ENCODE peak calls at places on chromosomes 13 and 19, in nine cellular contexts. N, R, B, O, F, P, J, G and X are unnamed samples.

GRCh38 chr19:43465468-43466120 is at the start of gene LYPD3:
- DNase-seq in B (peak), J (peak), F (peak), G (peak), R (no peak), P (no peak), O (peak), N (no peak), X (no peak)

GRCh38 chr13:75993823-75994222 is 357.7 kb downstream of the LMO7 start:
- DNase-seq in R (no peak), B (no peak), J (no peak), G (no peak), O (no peak), F (no peak), P (no peak), N (no peak), X (no peak)

GRCh38 chr13:71879129-71879535 is 12.1 kb upstream of the DACH1 start:
- DNase-seq in B (peak), P (peak), O (no peak), G (no peak), N (no peak), J (no peak), R (peak), F (no peak), X (peak)

GRCh38 chr19:49872245-49873148 is 4.7 kb downstream of the AKT1S1 start:
- DNase-seq in J (no peak), R (no peak), P (no peak), B (no peak), G (no peak), F (no peak), O (no peak), N (no peak), X (no peak)

GRCh38 chr19:1066748-1067340 is at the start of gene ARHGAP45:
- DNase-seq in F (peak), N (no peak), G (no peak), B (no peak), P (peak), O (peak), R (peak), J (no peak), X (peak)

GRCh38 chr13:112719016-112719415 is 29.2 kb downstream of the ATP11A start:
- DNase-seq in F (peak), N (no peak), P (no peak), G (no peak), R (no peak), O (no peak), J (no peak), B (no peak), X (no peak)

GRCh38 chr13:77752512-77753069 is 55.1 kb downstream of the SLAIN1 start:
- DNase-seq in G (no peak), J (no peak), O (no peak), N (no peak), B (no peak), P (peak), F (no peak), R (no peak), X (no peak)

GRCh38 chr19:43532962-43533545 is at the start of gene ZNF575:
- DNase-seq in F (peak), O (peak), R (peak), B (peak), N (peak), P (peak), G (peak), J (peak), X (peak)

GRCh38 chr13:88097541-88097940 is 426.4 kb downstream of the SLITRK5 start:
- DNase-seq in B (no peak), G (no peak), N (no peak), O (no peak), P (no peak), R (no peak), F (no peak), J (no peak), X (peak)

GRCh38 chr13:93635687-93636086 is 409.1 kb downstream of the GPC6 start:
- DNase-seq in O (no peak), R (no peak), J (peak), N (no peak), B (peak), G (peak), P (no peak), F (no peak), X (no peak)

GRCh38 chr13:34391071-34391470 is 551.0 kb upstream of the NBEA start:
- DNase-seq in N (no peak), B (no peak), F (no peak), R (no peak), G (peak), P (no peak), J (no peak), O (no peak), X (no peak)

GRCh38 chr13:52845334-52845761 is 3.1 kb downstream of the PCDH8 start:
- DNase-seq in P (peak), J (no peak), B (no peak), O (no peak), N (no peak), R (no peak), G (no peak), F (no peak), X (no peak)